ENCODE peak calls at places on chromosome 7, in four cellular contexts. I, X, V and O are unnamed samples.

GRCh38 chr7:149883452-149883861 is 9.7 kb downstream of the ATP6V0E2 start:
- DNase-seq in X (peak), V (peak), I (no peak), O (peak)

GRCh38 chr7:20698469-20698868 is 83.0 kb downstream of the ABCB5 start:
- DNase-seq in V (no peak), I (no peak), X (no peak), O (no peak)

GRCh38 chr7:1576521-1577253 is 6.9 kb upstream of the PSMG3 start:
- DNase-seq in I (no peak), X (no peak), V (no peak), O (no peak)

GRCh38 chr7:23721456-23721855 is 11.4 kb downstream of the STK31 start:
- DNase-seq in X (no peak), V (no peak), I (no peak), O (no peak)

GRCh38 chr7:157689269-157690057 is 352.7 kb downstream of the DNAJB6 start:
- DNase-seq in X (no peak), I (no peak), V (no peak), O (no peak)

GRCh38 chr7:134919240-134919641 is 67.1 kb upstream of the AGBL3 start:
- DNase-seq in V (no peak), X (no peak), I (no peak), O (peak)

GRCh38 chr7:149873968-149874643 is at the start of gene ATP6V0E2:
- DNase-seq in I (no peak), X (no peak), V (peak), O (no peak)

GRCh38 chr7:3722396-3722846 is 421.4 kb downstream of the SDK1 start:
- DNase-seq in X (no peak), I (no peak), V (no peak), O (no peak)

GRCh38 chr7:105794741-105795729 is 81.4 kb downstream of the ATXN7L1 start:
- DNase-seq in I (no peak), X (peak), V (no peak), O (no peak)

DNA sequence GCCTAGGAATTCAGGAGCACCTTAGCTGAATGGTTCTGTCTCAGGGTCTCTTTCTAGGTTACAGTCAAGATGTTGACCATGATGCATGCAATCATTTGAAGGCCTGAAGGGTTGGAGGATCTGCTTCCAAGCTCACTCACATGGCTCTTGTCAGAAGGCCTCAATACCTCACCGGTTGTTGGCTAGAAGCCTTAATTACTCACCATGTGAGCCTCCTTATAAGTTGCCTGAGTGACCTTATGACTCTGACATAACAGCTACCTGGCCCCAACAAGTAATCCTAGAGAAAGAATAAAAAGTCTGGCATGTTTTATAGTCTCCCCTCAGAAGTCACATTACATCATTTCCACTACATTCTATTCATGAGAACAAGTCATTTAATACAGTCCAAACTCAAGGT is 3.4 kb upstream of the C1GALT1 start:
- DNase-seq in X (no peak), V (no peak), I (no peak), O (no peak)
- H3K27ac ChIP-seq in X (no peak), V (no peak), I (no peak), O (no peak)

GRCh38 chr7:158955146-158955870 is 99.0 kb downstream of the DYNC2I1 start:
- DNase-seq in V (no peak), I (no peak), X (no peak), O (no peak)

GRCh38 chr7:158957507-158957900 is 101.1 kb downstream of the DYNC2I1 start:
- DNase-seq in X (no peak), V (no peak), I (no peak), O (no peak)

GRCh38 chr7:158956805-158957506 is 100.6 kb downstream of the DYNC2I1 start:
- DNase-seq in I (no peak), X (no peak), V (no peak), O (no peak)

GRCh38 chr7:158957921-158958471 is 101.6 kb downstream of the DYNC2I1 start:
- DNase-seq in V (no peak), I (no peak), X (no peak), O (no peak)

GRCh38 chr7:158955932-158956804 is 99.8 kb downstream of the DYNC2I1 start:
- DNase-seq in X (no peak), V (no peak), I (no peak), O (peak)
- H3K27ac ChIP-seq in X (no peak), V (no peak), I (no peak), O (no peak)

DNA sequence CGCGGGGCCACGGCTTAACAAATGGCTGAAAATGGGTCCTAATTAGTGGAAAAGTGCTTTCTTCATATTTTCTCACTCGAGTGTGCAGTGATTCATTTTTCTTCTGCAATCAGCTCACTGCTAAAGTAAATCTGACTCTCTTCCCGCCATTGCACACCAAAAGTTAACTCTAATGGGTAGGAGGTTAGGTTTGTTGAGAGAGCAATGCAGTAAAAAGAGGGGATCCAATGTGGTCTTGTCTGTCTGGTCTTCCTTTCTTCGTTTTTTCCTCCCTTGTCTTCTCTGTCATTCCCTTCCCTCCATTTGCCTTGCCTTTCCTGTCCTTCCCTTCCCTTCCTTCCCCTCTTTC is 4.6 kb downstream of the IKZF1 start:
- DNase-seq in I (no peak), V (no peak), X (no peak), O (no peak)
- H3K27ac ChIP-seq in I (no peak), V (peak), X (no peak), O (no peak)

GRCh38 chr7:120988591-120989299 is at the start of gene CPED1:
- DNase-seq in X (peak), V (peak), I (peak), O (peak)
- H3K27ac ChIP-seq in X (peak), V (peak), I (peak), O (peak)

GRCh38 chr7:52455571-52455970 is 579.9 kb upstream of the POM121L12 start:
- DNase-seq in I (no peak), X (no peak), V (no peak), O (no peak)
- H3K27ac ChIP-seq in I (no peak), X (no peak), V (no peak), O (no peak)

GRCh38 chr7:4726051-4726450 is 44.0 kb downstream of the FOXK1 start:
- DNase-seq in I (no peak), V (no peak), X (no peak), O (no peak)
- H3K27ac ChIP-seq in I (peak), V (peak), X (peak), O (peak)

DNA sequence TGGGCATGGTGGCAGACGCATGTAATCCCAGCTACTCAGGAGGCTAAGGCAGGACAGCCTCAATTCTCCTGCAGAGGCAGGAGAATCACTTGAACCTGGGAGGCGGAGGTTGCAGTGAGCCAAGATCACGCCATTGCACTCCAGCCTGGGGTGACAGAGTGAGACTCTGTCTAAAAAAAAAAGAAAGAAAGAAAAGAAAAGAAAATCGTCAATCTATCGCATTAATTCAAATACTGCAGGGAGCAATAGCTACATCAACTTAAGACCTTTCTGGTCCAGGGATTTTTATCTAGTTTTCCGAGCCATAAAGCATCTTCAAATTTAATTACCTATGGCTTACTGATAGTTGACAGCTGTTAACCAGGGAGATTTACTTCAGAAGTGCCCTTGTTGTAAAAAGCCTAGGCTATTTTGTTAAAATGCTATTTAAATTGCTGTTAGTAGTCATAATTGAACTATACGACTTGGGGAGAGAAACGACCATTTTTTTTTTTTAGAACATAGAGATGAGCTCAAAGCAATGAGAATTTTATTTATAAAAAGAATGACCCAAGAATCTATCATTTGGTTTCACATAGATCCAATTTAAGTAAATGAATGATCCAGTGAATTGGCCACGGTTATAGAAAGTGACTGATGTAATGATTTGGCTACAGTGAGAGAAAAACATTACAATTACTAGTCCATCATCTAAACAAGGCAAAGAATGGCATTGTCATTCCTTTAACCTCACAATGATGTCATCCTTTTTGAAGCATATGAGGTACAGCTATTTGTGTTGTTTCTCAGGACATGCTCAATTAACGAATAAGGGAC is 85.4 kb downstream of the SEMA3C start:
- DNase-seq in I (no peak), X (no peak), V (no peak), O (no peak)
- H3K27ac ChIP-seq in I (no peak), X (no peak), V (no peak), O (no peak)